ENCODE peak calls at places on chromosomes 7 and 10, in seven cellular contexts. G is Caco-2, U is ovary, D is kidney epithelial cell, Y is fibroblast of pulmonary artery, A is PC-3, B is hepatocyte. M is an unnamed sample.

GRCh38 chr10:133393401-133394063 is 425 bp upstream of the MTG1 start:
- DNase-seq in B (no peak), Y (no peak), U (peak), A (no peak), D (no peak), G (no peak), M (no peak)

GRCh38 chr10:118531105-118531851 is 64.2 kb downstream of the PRLHR start:
- DNase-seq in Y (no peak), D (no peak), B (no peak), G (no peak), A (no peak), U (no peak), M (no peak)

GRCh38 chr7:37045786-37046185 is 321.5 kb upstream of the AOAH start:
- DNase-seq in A (no peak), B (no peak), U (no peak), D (no peak), Y (no peak), G (no peak), M (no peak)

GRCh38 chr7:137135654-137136350 is 207.7 kb downstream of the PTN start:
- DNase-seq in U (no peak), B (no peak), Y (peak), D (no peak), G (no peak), A (no peak), M (peak)

GRCh38 chr10:33376476-33376875 is 42.0 kb upstream of the NRP1 start:
- DNase-seq in G (no peak), D (no peak), A (no peak), Y (no peak), B (no peak), U (no peak), M (peak)

GRCh38 chr7:88967432-88967831 is 171.9 kb upstream of the TEX47 start:
- DNase-seq in U (no peak), D (no peak), A (no peak), B (no peak), G (no peak), Y (no peak), M (no peak)

GRCh38 chr7:7183061-7183832 is 903 bp downstream of the C1GALT1 start:
- DNase-seq in B (peak), D (no peak), A (peak), U (no peak), G (peak), Y (peak), M (peak)

GRCh38 chr7:47647213-47647985 is 65.5 kb upstream of the TNS3 start:
- DNase-seq in D (no peak), G (no peak), Y (no peak), A (no peak), B (no peak), U (no peak), M (no peak)

GRCh38 chr7:32569388-32570289 is 74.3 kb downstream of the AVL9 start:
- DNase-seq in Y (no peak), U (no peak), A (no peak), G (no peak), D (peak), B (no peak), M (no peak)

GRCh38 chr10:96244354-96244753 is 27.0 kb downstream of the BLNK start:
- DNase-seq in G (no peak), D (no peak), U (no peak), Y (no peak), A (no peak), B (no peak), M (no peak)

GRCh38 chr7:24572421-24573007 is 738 bp upstream of the PALS2 start:
- DNase-seq in G (peak), D (peak), A (peak), U (peak), Y (peak), B (peak), M (peak)

GRCh38 chr10:131272897-131273451 is 38.5 kb downstream of the TCERG1L start:
- DNase-seq in D (no peak), U (no peak), G (no peak), A (no peak), B (no peak), Y (no peak), M (no peak)

GRCh38 chr7:13949450-13949849 is 40.0 kb downstream of the ETV1 start:
- DNase-seq in B (peak), D (no peak), A (no peak), Y (no peak), G (no peak), U (no peak), M (no peak)

GRCh38 chr10:14474656-14475055 is 143.9 kb upstream of the FRMD4A start:
- DNase-seq in G (no peak), D (no peak), U (no peak), Y (no peak), B (no peak), A (no peak), M (no peak)

GRCh38 chr10:56585447-56586171 is 224.6 kb upstream of the ZWINT start:
- DNase-seq in D (no peak), Y (no peak), B (no peak), G (no peak), A (no peak), U (no peak), M (no peak)

GRCh38 chr7:98470131-98470985 is 69.5 kb upstream of the BAIAP2L1 start:
- DNase-seq in D (no peak), B (peak), U (peak), Y (no peak), A (peak), G (peak), M (no peak)

GRCh38 chr7:92255308-92255707 is 9.5 kb downstream of the ANKIB1 start:
- DNase-seq in D (no peak), G (no peak), Y (peak), A (peak), B (no peak), U (no peak), M (peak)

GRCh38 chr10:70602665-70603438 is at the start of gene PRF1:
- DNase-seq in A (no peak), Y (no peak), G (peak), U (no peak), B (no peak), D (no peak), M (no peak)

GRCh38 chr7:30238721-30239441 is 45.5 kb upstream of the ZNRF2 start:
- DNase-seq in A (peak), Y (peak), G (no peak), U (no peak), B (peak), D (peak), M (peak)

GRCh38 chr7:47772492-47772891 is 175.8 kb downstream of the PKD1L1 start:
- DNase-seq in U (no peak), Y (no peak), B (no peak), A (no peak), G (no peak), D (no peak), M (no peak)

GRCh38 chr7:50664461-50664922 is 99.3 kb upstream of the DDC start:
- DNase-seq in Y (peak), U (no peak), A (peak), B (no peak), G (no peak), D (peak), M (peak)

GRCh38 chr7:2060701-2061100 is 172.0 kb downstream of the MAD1L1 start:
- DNase-seq in D (no peak), G (no peak), U (no peak), B (no peak), Y (peak), A (no peak), M (peak)

GRCh38 chr10:114631678-114632417 is 26.2 kb downstream of the ABLIM1 start:
- DNase-seq in B (peak), Y (no peak), G (peak), A (no peak), U (peak), D (no peak), M (no peak)

GRCh38 chr7:111092406-111093160 is 1.7 kb downstream of the LRRN3 start:
- DNase-seq in U (no peak), G (no peak), D (no peak), B (peak), A (peak), Y (no peak), M (no peak)

GRCh38 chr10:98119891-98120290 is 14.6 kb upstream of the R3HCC1L start:
- DNase-seq in U (no peak), Y (no peak), A (no peak), D (no peak), B (no peak), G (no peak), M (no peak)

GRCh38 chr7:12834782-12835181 is 147.3 kb downstream of the ARL4A start:
- DNase-seq in U (no peak), Y (no peak), D (no peak), B (no peak), G (no peak), A (no peak), M (no peak)

GRCh38 chr7:16367115-16367514 is 54.2 kb downstream of the CRPPA start:
- DNase-seq in G (no peak), D (no peak), B (no peak), Y (no peak), U (no peak), A (no peak), M (no peak)

GRCh38 chr7:24307294-24307693 is 23.3 kb downstream of the NPY start:
- DNase-seq in U (no peak), G (no peak), D (no peak), Y (no peak), B (no peak), A (no peak), M (no peak)

GRCh38 chr7:10325395-10325794 is 648.3 kb upstream of the PHF14 start:
- DNase-seq in B (no peak), D (no peak), U (no peak), A (no peak), G (no peak), Y (no peak), M (no peak)

GRCh38 chr7:47954231-47954911 is 6.1 kb upstream of the PKD1L1 start:
- DNase-seq in B (no peak), G (no peak), Y (no peak), U (no peak), A (no peak), D (no peak), M (peak)

GRCh38 chr7:90540406-90540805 is 55.7 kb upstream of the CDK14 start:
- DNase-seq in A (peak), Y (no peak), D (no peak), B (no peak), U (no peak), G (no peak), M (no peak)

GRCh38 chr10:30980951-30981616 is 50.6 kb downstream of the ZNF438 start:
- DNase-seq in D (no peak), U (no peak), Y (peak), A (peak), B (no peak), G (no peak), M (peak)

GRCh38 chr10:133329401-133330202 is 7.1 kb downstream of the CALY start:
- DNase-seq in A (peak), D (no peak), Y (peak), U (peak), B (peak), G (peak), M (peak)

GRCh38 chr10:110708776-110709443 is 64.8 kb downstream of the RBM20 start:
- DNase-seq in D (no peak), G (no peak), A (no peak), B (no peak), U (no peak), Y (no peak), M (no peak)

GRCh38 chr7:113314594-113314993 is 196.2 kb upstream of the SMIM30 start:
- DNase-seq in B (no peak), A (no peak), Y (no peak), D (no peak), G (no peak), U (no peak), M (no peak)

GRCh38 chr10:106711313-106711906 is 453.1 kb downstream of the SORCS1 start:
- DNase-seq in U (no peak), A (peak), D (no peak), B (peak), G (peak), Y (peak), M (peak)

GRCh38 chr10:127195571-127196226 is 692 bp downstream of the INSYN2A start:
- DNase-seq in A (no peak), B (peak), G (no peak), U (peak), Y (peak), D (no peak), M (peak)

GRCh38 chr10:110174201-110174600 is 33.2 kb upstream of the MXI1 start:
- DNase-seq in A (no peak), D (no peak), Y (no peak), G (no peak), B (no peak), U (no peak), M (no peak)

GRCh38 chr7:42192851-42193456 is 44.1 kb downstream of the GLI3 start:
- DNase-seq in G (no peak), B (peak), U (no peak), D (no peak), Y (peak), A (no peak), M (peak)
- H3K4me3 ChIP-seq in G (no peak), B (no peak), U (no peak), D (no peak), Y (no peak), A (no peak), M (no peak)

GRCh38 chr7:4234498-4234855 is 447.6 kb upstream of the FOXK1 start:
- DNase-seq in A (no peak), D (no peak), Y (no peak), G (no peak), U (no peak), B (no peak), M (no peak)

GRCh38 chr7:4233621-4234497 is 448.2 kb upstream of the FOXK1 start:
- DNase-seq in G (no peak), Y (no peak), U (no peak), A (no peak), D (no peak), B (no peak), M (no peak)

GRCh38 chr7:4236389-4236788 is 445.7 kb upstream of the FOXK1 start:
- DNase-seq in A (no peak), D (no peak), U (no peak), B (no peak), G (no peak), Y (no peak), M (no peak)

GRCh38 chr7:4234886-4235285 is 447.2 kb upstream of the FOXK1 start:
- DNase-seq in B (no peak), U (no peak), G (no peak), A (no peak), D (no peak), Y (no peak), M (no peak)

GRCh38 chr7:4235596-4235995 is 446.5 kb upstream of the FOXK1 start:
- DNase-seq in Y (no peak), U (no peak), G (no peak), B (peak), A (no peak), D (no peak), M (no peak)
- H3K4me3 ChIP-seq in Y (no peak), U (no peak), G (no peak), B (no peak), A (no peak), D (no peak), M (no peak)

GRCh38 chr10:49833162-49833561 is 71.0 kb upstream of the OGDHL start:
- DNase-seq in U (no peak), Y (no peak), G (no peak), B (no peak), A (no peak), D (no peak), M (no peak)

GRCh38 chr10:49831352-49832040 is 69.4 kb upstream of the OGDHL start:
- DNase-seq in Y (peak), D (peak), B (no peak), U (no peak), G (no peak), A (no peak), M (peak)

GRCh38 chr10:49827297-49827696 is 65.2 kb upstream of the OGDHL start:
- DNase-seq in Y (no peak), D (no peak), B (no peak), A (no peak), G (no peak), U (no peak), M (no peak)
- H3K4me3 ChIP-seq in Y (no peak), D (no peak), B (no peak), A (no peak), G (no peak), U (no peak), M (no peak)

GRCh38 chr10:117350905-117351304 is 24.3 kb downstream of the PDZD8 start:
- DNase-seq in D (no peak), G (no peak), A (no peak), U (no peak), B (no peak), Y (no peak), M (no peak)

GRCh38 chr10:117348236-117348635 is 27.0 kb downstream of the PDZD8 start:
- DNase-seq in D (no peak), A (no peak), Y (no peak), B (no peak), U (no peak), G (no peak), M (no peak)

GRCh38 chr10:117345143-117345542 is 30.1 kb downstream of the PDZD8 start:
- DNase-seq in G (no peak), Y (peak), A (no peak), B (no peak), U (no peak), D (no peak), M (peak)

GRCh38 chr10:117342638-117343037 is 32.6 kb downstream of the PDZD8 start:
- DNase-seq in D (no peak), B (no peak), U (no peak), G (no peak), A (peak), Y (peak), M (peak)

DNA sequence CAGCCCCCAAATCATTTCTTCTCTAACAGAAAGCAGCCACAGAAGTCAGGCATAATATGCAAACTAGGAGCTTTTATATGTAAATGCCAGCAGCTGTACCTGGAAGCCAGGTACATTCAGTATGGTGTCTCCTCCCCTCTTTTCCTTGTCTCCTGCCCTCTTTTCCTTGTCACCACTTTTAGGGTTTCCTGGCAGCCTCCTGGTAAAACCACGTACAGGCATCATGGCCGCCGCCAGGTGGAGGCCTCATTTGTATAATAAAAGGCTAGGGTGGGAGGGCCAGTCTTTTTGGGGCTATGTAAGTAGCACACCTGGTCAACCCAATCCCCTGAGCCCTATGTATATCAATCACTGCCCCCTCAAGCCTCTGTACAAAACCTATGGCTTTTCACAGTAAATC is 28.7 kb downstream of the PDZD8 start:
- DNase-seq in U (no peak), D (no peak), Y (no peak), A (no peak), B (no peak), G (no peak), M (no peak)
- H3K4me3 ChIP-seq in U (no peak), D (no peak), Y (no peak), A (no peak), B (no peak), G (no peak), M (no peak)

GRCh38 chr7:76296743-76297740 is 5.4 kb upstream of the HSPB1 start:
- DNase-seq in Y (peak), D (no peak), U (peak), A (peak), B (peak), G (peak), M (peak)
- H3K4me3 ChIP-seq in Y (no peak), D (no peak), U (no peak), A (no peak), B (no peak), G (no peak), M (no peak)

GRCh38 chr10:112374724-112375541 is 1.0 kb downstream of the ACSL5 start:
- DNase-seq in A (no peak), G (no peak), D (no peak), Y (no peak), B (no peak), U (no peak), M (no peak)
- H3K4me3 ChIP-seq in A (no peak), G (peak), D (no peak), Y (no peak), B (no peak), U (no peak), M (no peak)

DNA sequence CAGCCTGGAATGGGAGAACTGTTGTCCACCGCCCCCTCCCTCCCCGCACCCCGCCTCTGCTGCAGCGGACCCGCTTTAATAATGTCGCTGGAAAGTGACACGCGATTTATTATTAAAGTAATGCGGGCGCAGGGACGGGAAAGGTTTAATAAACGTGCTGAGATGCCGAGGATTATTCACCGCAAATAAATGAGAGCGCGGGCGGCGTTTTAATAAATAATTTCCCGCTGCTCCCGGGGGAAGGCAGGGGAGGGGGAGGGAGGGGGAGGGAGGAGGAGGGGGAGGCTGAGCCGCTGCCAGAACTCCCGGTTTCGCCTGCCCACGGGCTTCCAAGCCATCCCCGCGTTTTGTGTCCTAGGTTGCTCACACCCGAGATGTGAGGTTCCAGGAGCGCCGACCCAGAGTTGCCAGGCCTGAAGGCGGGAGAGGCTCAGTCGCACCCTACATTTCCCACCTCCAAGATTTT is 5.1 kb downstream of the KAZALD1 start:
- DNase-seq in D (no peak), Y (no peak), B (peak), U (peak), G (peak), A (no peak), M (no peak)
- H3K4me3 ChIP-seq in D (peak), Y (peak), B (peak), U (peak), G (peak), A (peak), M (peak)

GRCh38 chr7:132205515-132205914 is 370.8 kb downstream of the PLXNA4 start:
- DNase-seq in G (no peak), Y (no peak), B (no peak), A (no peak), U (no peak), D (no peak), M (no peak)

GRCh38 chr7:132206594-132206993 is 369.7 kb downstream of the PLXNA4 start:
- DNase-seq in B (no peak), G (no peak), U (no peak), D (no peak), A (no peak), Y (no peak), M (no peak)

GRCh38 chr7:132207782-132208181 is 368.5 kb downstream of the PLXNA4 start:
- DNase-seq in Y (no peak), A (no peak), D (no peak), G (no peak), U (no peak), B (no peak), M (no peak)

GRCh38 chr7:132210821-132211220 is 365.4 kb downstream of the PLXNA4 start:
- DNase-seq in G (no peak), U (no peak), D (no peak), A (no peak), B (no peak), Y (no peak), M (no peak)

GRCh38 chr7:132207211-132207610 is 369.1 kb downstream of the PLXNA4 start:
- DNase-seq in Y (no peak), G (no peak), A (no peak), B (no peak), D (no peak), U (no peak), M (no peak)
- H3K4me3 ChIP-seq in Y (no peak), G (no peak), A (no peak), B (no peak), D (no peak), U (no peak), M (no peak)

GRCh38 chr7:151010307-151011096 is 13.8 kb downstream of the ATG9B start:
- DNase-seq in U (no peak), B (peak), A (no peak), Y (peak), D (no peak), G (no peak), M (peak)
- H3K4me3 ChIP-seq in U (no peak), B (no peak), A (no peak), Y (no peak), D (no peak), G (no peak), M (peak)

M was measured in choroid plexus epithelial cell.